ENCODE peak calls at places on chromosomes 5 and 9, in nine cellular contexts. J is left ventricle myocardium inferior; G is BE2C; Y is tibial artery; N is substantia nigra; K is stimulated activated CD4-positive, alpha-beta T cell treated with anti-CD3 and anti-CD28 coated beads, Interleukin-1b, Interleukin-23, amount 100 ng/mL, for 24 hours; L is T-helper 1 cell; M is hypothalamus; V is right cardiac atrium. X is an unnamed sample.

GRCh38 chr5:155027993-155028629 is 14.6 kb downstream of the KIF4B start:
- DNase-seq in M (no peak), V (no peak), N (no peak), G (no peak), Y (no peak), L (no peak), J (no peak), K (no peak), X (no peak)

GRCh38 chr5:142014911-142015584 is 2.2 kb upstream of the GNPDA1 start:
- DNase-seq in V (no peak), N (no peak), L (peak), K (no peak), Y (no peak), G (peak), M (no peak), J (no peak), X (no peak)

GRCh38 chr5:29039994-29040393 is 2001.6 kb upstream of the CDH9 start:
- DNase-seq in L (no peak), K (no peak), M (no peak), V (no peak), J (no peak), N (no peak), G (no peak), Y (no peak), X (no peak)

GRCh38 chr5:11007251-11007650 is 246.2 kb upstream of the DAP start:
- DNase-seq in L (no peak), M (no peak), V (no peak), K (no peak), N (no peak), J (peak), G (no peak), Y (no peak), X (no peak)

GRCh38 chr5:122463221-122463620 is 151.2 kb downstream of the SNCAIP start:
- DNase-seq in G (no peak), M (no peak), L (no peak), V (no peak), J (no peak), N (no peak), K (no peak), Y (no peak), X (no peak)

GRCh38 chr5:173753307-173754168 is 134.6 kb upstream of the CPEB4 start:
- DNase-seq in L (no peak), M (no peak), V (peak), G (peak), J (peak), N (no peak), Y (no peak), K (no peak), X (peak)

GRCh38 chr5:100731768-100732167 is 171.3 kb downstream of the ST8SIA4 start:
- DNase-seq in V (no peak), Y (no peak), M (no peak), K (no peak), J (no peak), G (no peak), L (peak), N (no peak), X (no peak)

GRCh38 chr5:113105693-113106280 is 129.2 kb downstream of the DCP2 start:
- DNase-seq in Y (no peak), L (no peak), K (no peak), V (no peak), M (no peak), J (no peak), G (no peak), N (no peak), X (no peak)

GRCh38 chr5:91885291-91886265 is 502.5 kb upstream of the ARRDC3 start:
- DNase-seq in M (no peak), V (no peak), N (no peak), K (no peak), G (no peak), L (no peak), J (no peak), Y (no peak), X (no peak)

GRCh38 chr5:195401-196160 is 4.3 kb downstream of the LRRC14B start:
- DNase-seq in L (no peak), M (no peak), J (no peak), Y (peak), G (no peak), K (no peak), N (no peak), V (no peak), X (no peak)

GRCh38 chr5:151164687-151165392 is 7.3 kb upstream of the ANXA6 start:
- DNase-seq in V (peak), Y (peak), K (peak), M (peak), N (no peak), J (peak), G (peak), L (peak), X (peak)

GRCh38 chr5:157354825-157355224 is 88.9 kb downstream of the CYFIP2 start:
- DNase-seq in J (no peak), K (no peak), N (no peak), G (no peak), L (no peak), V (no peak), Y (no peak), M (no peak), X (no peak)

GRCh38 chr9:137727716-137728115 is 108.9 kb downstream of the EHMT1 start:
- DNase-seq in Y (no peak), M (no peak), L (no peak), V (no peak), J (no peak), G (no peak), K (no peak), N (no peak), X (no peak)

GRCh38 chr9:27117489-27118135 is 8.6 kb downstream of the TEK start:
- DNase-seq in Y (peak), M (no peak), V (peak), G (no peak), J (peak), N (no peak), L (no peak), K (no peak), X (peak)

GRCh38 chr5:1926071-1926440 is 43.3 kb upstream of the IRX4 start:
- DNase-seq in J (no peak), K (no peak), L (no peak), V (no peak), N (no peak), G (no peak), Y (no peak), M (no peak), X (no peak)

GRCh38 chr9:93965830-93966577 is 10.8 kb upstream of the BARX1 start:
- DNase-seq in L (no peak), G (no peak), N (no peak), M (no peak), Y (no peak), V (no peak), J (no peak), K (no peak), X (no peak)

GRCh38 chr5:79829260-79829659 is 139.6 kb downstream of the CMYA5 start:
- DNase-seq in G (peak), V (no peak), J (no peak), K (no peak), Y (no peak), N (no peak), L (no peak), M (no peak), X (no peak)